ENCODE peak calls at places on chromosomes 4 and X, in six cellular contexts. One of them, this sample, is unnamed.

GRCh38 chrX:109732319-109732779 is 708 bp downstream of the ACSL4 start:
- DNase-seq in putamen: peak
- DNase-seq in midbrain: no peak
- DNase-seq in naive thymus-derived CD8-positive, alpha-beta T cell: peak
- DNase-seq in NCI-H748 treated with DMSO at 0.1 percent for 48 hours: no peak
- DNase-seq in NCI-H1694: no peak
- DNase-seq in this sample: no peak

GRCh38 chr4:24923550-24923949 is 10.7 kb upstream of the CCDC149 start:
- DNase-seq in putamen: no peak
- DNase-seq in midbrain: no peak
- DNase-seq in naive thymus-derived CD8-positive, alpha-beta T cell: no peak
- DNase-seq in NCI-H748 treated with DMSO at 0.1 percent for 48 hours: no peak
- DNase-seq in NCI-H1694: no peak
- DNase-seq in this sample: no peak

GRCh38 chrX:11704725-11705495 is 39.2 kb upstream of the ARHGAP6 start:
- DNase-seq in putamen: no peak
- DNase-seq in midbrain: no peak
- DNase-seq in naive thymus-derived CD8-positive, alpha-beta T cell: no peak
- DNase-seq in NCI-H748 treated with DMSO at 0.1 percent for 48 hours: no peak
- DNase-seq in NCI-H1694: no peak
- DNase-seq in this sample: no peak

GRCh38 chr4:78691333-78691732 is 84.8 kb upstream of the BMP2K start:
- DNase-seq in putamen: no peak
- DNase-seq in midbrain: no peak
- DNase-seq in naive thymus-derived CD8-positive, alpha-beta T cell: no peak
- DNase-seq in NCI-H748 treated with DMSO at 0.1 percent for 48 hours: no peak
- DNase-seq in NCI-H1694: no peak
- DNase-seq in this sample: no peak

GRCh38 chr4:175435437-175435836 is 376.6 kb downstream of the GPM6A start:
- DNase-seq in putamen: no peak
- DNase-seq in midbrain: no peak
- DNase-seq in naive thymus-derived CD8-positive, alpha-beta T cell: no peak
- DNase-seq in NCI-H748 treated with DMSO at 0.1 percent for 48 hours: peak
- DNase-seq in NCI-H1694: no peak
- DNase-seq in this sample: no peak

GRCh38 chr4:82864336-82865001 is 26.5 kb downstream of the SEC31A start:
- DNase-seq in putamen: no peak
- DNase-seq in midbrain: no peak
- DNase-seq in naive thymus-derived CD8-positive, alpha-beta T cell: no peak
- DNase-seq in NCI-H748 treated with DMSO at 0.1 percent for 48 hours: no peak
- DNase-seq in NCI-H1694: no peak
- DNase-seq in this sample: no peak

GRCh38 chrX:35826503-35826902 is 28.4 kb downstream of the MAGEB16 start:
- DNase-seq in putamen: no peak
- DNase-seq in midbrain: no peak
- DNase-seq in naive thymus-derived CD8-positive, alpha-beta T cell: no peak
- DNase-seq in NCI-H748 treated with DMSO at 0.1 percent for 48 hours: no peak
- DNase-seq in NCI-H1694: no peak
- DNase-seq in this sample: no peak

GRCh38 chrX:2325076-2325784 is 175.5 kb downstream of the DHRSX start:
- DNase-seq in putamen: peak
- DNase-seq in midbrain: no peak
- DNase-seq in naive thymus-derived CD8-positive, alpha-beta T cell: peak
- DNase-seq in NCI-H748 treated with DMSO at 0.1 percent for 48 hours: no peak
- DNase-seq in NCI-H1694: no peak
- DNase-seq in this sample: peak

GRCh38 chrX:13891367-13892146 is 74.7 kb upstream of the GPM6B start:
- DNase-seq in putamen: peak
- DNase-seq in midbrain: peak
- DNase-seq in naive thymus-derived CD8-positive, alpha-beta T cell: no peak
- DNase-seq in NCI-H748 treated with DMSO at 0.1 percent for 48 hours: no peak
- DNase-seq in NCI-H1694: no peak
- DNase-seq in this sample: no peak

GRCh38 chr4:26131711-26132110 is 189.1 kb upstream of the RBPJ start:
- DNase-seq in putamen: no peak
- DNase-seq in midbrain: no peak
- DNase-seq in naive thymus-derived CD8-positive, alpha-beta T cell: no peak
- DNase-seq in NCI-H748 treated with DMSO at 0.1 percent for 48 hours: no peak
- DNase-seq in NCI-H1694: no peak
- DNase-seq in this sample: no peak

GRCh38 chrX:24148118-24148517 is 1.4 kb upstream of the ZFX start:
- DNase-seq in putamen: no peak
- DNase-seq in midbrain: peak
- DNase-seq in naive thymus-derived CD8-positive, alpha-beta T cell: peak
- DNase-seq in NCI-H748 treated with DMSO at 0.1 percent for 48 hours: no peak
- DNase-seq in NCI-H1694: no peak
- DNase-seq in this sample: no peak